ENCODE peak calls at places on chromosomes 1 and 21, in nine cellular contexts. W is AG04450, A is mammary epithelial cell, N is stomach, Q is cardiac muscle cell, V is IMR-90, X is hepatocyte, D is fibroblast of lung, F is endothelial cell of umbilical vein. G is an unnamed sample.

GRCh38 chr1:23903754-23904153 is 9.4 kb downstream of the CNR2 start:
- DNase-seq in W (no peak), A (no peak), N (no peak), Q (no peak), V (no peak), X (no peak), D (no peak), F (no peak), G (no peak)

GRCh38 chr1:167518331-167518700 is at the start of gene CD247:
- DNase-seq in W (no peak), A (no peak), N (no peak), Q (no peak), V (no peak), X (no peak), D (no peak), F (no peak), G (no peak)

GRCh38 chr1:231931146-231931545 is 304.6 kb downstream of the DISC1 start:
- DNase-seq in W (no peak), A (peak), N (no peak), Q (no peak), V (no peak), X (no peak), D (no peak), F (no peak), G (no peak)

GRCh38 chr1:218996362-218996761 is 177.3 kb upstream of the LYPLAL1 start:
- DNase-seq in W (no peak), A (no peak), N (no peak), Q (no peak), V (no peak), X (no peak), D (no peak), F (peak), G (no peak)

GRCh38 chr1:33099290-33100118 is 18.6 kb downstream of the AZIN2 start:
- DNase-seq in W (peak), A (peak), N (peak), Q (peak), V (peak), X (peak), D (peak), F (no peak), G (peak)

GRCh38 chr1:145985502-145986439 is 10.6 kb downstream of the TXNIP start:
- DNase-seq in W (no peak), A (peak), N (peak), Q (peak), V (peak), X (no peak), D (peak), F (peak), G (no peak)

GRCh38 chr1:189939967-189940366 is 537.7 kb downstream of the BRINP3 start:
- DNase-seq in W (no peak), A (peak), N (no peak), Q (peak), V (peak), X (no peak), D (peak), F (no peak), G (no peak)

GRCh38 chr1:38274974-38275373 is 228.4 kb upstream of the POU3F1 start:
- DNase-seq in W (no peak), A (no peak), N (no peak), Q (peak), V (no peak), X (peak), D (peak), F (peak), G (no peak)

GRCh38 chr1:228974296-228974695 is 239.0 kb downstream of the RHOU start:
- DNase-seq in W (no peak), A (no peak), N (no peak), Q (no peak), V (no peak), X (no peak), D (no peak), F (no peak), G (no peak)

GRCh38 chr1:3014041-3014440 is 7.2 kb upstream of the ACTRT2 start:
- DNase-seq in W (no peak), A (no peak), N (no peak), Q (no peak), V (no peak), X (no peak), D (no peak), F (no peak), G (no peak)

GRCh38 chr1:97384294-97384952 is 536.4 kb downstream of the DPYD start:
- DNase-seq in W (peak), A (peak), N (no peak), Q (peak), V (peak), X (no peak), D (peak), F (peak), G (peak)

GRCh38 chr1:224747578-224747977 is 131.5 kb downstream of the CNIH3 start:
- DNase-seq in W (no peak), A (peak), N (no peak), Q (peak), V (peak), X (peak), D (peak), F (no peak), G (peak)

GRCh38 chr1:25701030-25701785 is 84.6 kb downstream of the MAN1C1 start:
- DNase-seq in W (no peak), A (no peak), N (no peak), Q (no peak), V (no peak), X (no peak), D (no peak), F (no peak), G (no peak)
- H3K27ac ChIP-seq in W (no peak), A (no peak), N (peak), Q (peak), V (peak), X (no peak), D (no peak), F (no peak), G (no peak)

GRCh38 chr1:220217383-220217988 is 54.8 kb downstream of the RAB3GAP2 start:
- DNase-seq in W (no peak), A (no peak), N (no peak), Q (peak), V (no peak), X (peak), D (no peak), F (peak), G (no peak)
- TF ChIP-seq CTCF in W (peak), A (peak), N (no peak), Q (peak), V (peak), X (peak), D (no peak), F (peak), G (peak)

DNA sequence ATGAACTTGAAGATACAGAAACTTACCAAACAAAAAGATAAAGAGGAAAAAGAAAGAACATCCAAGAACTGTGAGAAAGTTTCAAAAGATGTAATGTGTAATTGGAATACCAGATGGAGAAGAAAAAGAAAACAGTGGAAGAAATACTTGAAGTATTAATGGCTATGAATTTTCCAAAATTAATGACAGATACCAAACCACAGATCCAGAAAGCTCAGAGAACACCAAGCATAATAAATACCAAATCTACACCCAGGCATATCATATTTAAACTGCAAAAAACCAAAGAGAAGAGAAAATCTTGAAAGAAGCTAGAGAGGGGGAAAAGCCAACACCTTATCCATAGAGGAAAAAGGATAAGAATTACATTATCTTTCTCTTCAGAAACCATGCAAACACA is 136.4 kb downstream of the CLIC6 start:
- DNase-seq in W (no peak), A (no peak), N (no peak), Q (no peak), V (no peak), X (no peak), D (no peak), F (no peak), G (no peak)
- H3K27ac ChIP-seq in W (no peak), A (peak), N (no peak), Q (no peak), V (no peak), X (no peak), D (no peak), F (no peak), G (peak)

DNA sequence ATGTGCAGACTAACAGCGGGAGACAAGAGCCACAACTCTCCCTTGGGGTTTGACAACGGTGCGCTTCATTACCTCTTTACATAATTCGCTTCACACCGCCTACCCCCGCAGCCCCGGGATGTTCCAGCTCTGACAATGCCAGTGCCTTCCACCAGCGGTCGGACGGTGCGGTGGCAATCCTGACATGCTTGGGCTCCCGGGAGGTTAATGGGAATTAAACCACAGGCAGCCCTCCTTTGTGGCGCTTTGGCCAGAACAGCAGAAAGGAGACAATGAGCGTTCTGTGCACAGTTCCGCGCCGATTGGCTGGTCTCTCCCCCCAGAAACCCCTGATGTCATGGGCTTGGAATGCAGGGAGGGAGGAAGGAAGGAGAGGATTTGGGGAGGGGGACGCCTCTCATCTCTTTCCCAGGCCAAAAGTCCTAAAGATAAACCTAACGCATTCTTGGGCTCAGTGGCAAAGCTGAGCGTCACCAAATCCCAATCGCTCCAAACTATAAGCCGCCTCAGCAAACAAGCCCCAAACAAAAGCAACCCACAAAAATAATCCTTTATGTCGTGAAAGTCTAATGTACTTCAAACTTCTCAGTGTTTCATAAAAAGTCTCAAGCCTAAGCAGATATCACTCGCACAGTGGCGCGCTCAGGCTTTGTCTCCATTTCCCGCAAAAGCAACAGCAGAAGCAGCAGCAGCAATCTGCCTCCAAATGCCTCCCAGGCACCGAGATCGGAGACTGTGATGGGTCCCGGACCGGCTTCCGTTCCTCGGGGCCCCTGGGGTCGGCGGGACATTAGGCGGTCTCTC is 1.1 kb downstream of the CNN3 start:
- DNase-seq in W (peak), A (peak), N (peak), Q (peak), V (peak), X (peak), D (peak), F (peak), G (peak)
- TF ChIP-seq CTCF in W (no peak), A (no peak), N (no peak), Q (no peak), V (no peak), X (no peak), D (no peak), F (no peak), G (peak)

DNA sequence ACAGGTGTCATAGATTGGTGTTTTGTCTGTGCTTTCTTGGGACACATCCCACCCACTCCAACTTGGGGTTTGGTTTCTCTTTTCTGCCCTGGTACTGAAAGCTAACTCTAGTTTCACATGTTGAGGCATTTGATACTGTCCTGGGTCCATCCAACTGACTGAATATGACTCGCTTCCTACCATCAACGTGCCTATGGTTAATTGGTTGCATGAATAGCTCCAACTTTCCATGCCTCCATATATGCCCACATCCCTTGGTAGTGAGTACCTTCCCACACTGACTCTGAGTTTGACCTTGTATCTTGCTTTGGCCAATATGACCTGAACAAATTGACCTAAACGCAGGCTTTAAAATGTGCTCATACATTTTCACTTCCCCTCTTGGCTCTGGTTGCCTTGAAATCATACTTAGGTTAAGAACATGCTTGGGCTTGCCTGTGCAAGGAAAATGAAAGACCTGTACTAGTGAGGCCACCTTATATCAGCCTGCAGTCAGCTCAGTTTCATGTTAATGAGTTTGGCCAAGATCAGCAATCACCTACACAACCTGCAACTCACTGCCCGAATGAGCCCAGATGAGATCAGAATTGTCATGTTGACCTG is 81.0 kb upstream of the KCNK2 start:
- DNase-seq in W (no peak), A (peak), N (no peak), Q (no peak), V (no peak), X (no peak), D (no peak), F (no peak), G (no peak)
- H3K27ac ChIP-seq in W (no peak), A (peak), N (no peak), Q (no peak), V (no peak), X (no peak), D (no peak), F (no peak), G (no peak)

GRCh38 chr1:86082183-86082582 is 74.4 kb downstream of the COL24A1 start:
- DNase-seq in W (no peak), A (no peak), N (no peak), Q (no peak), V (no peak), X (no peak), D (no peak), F (no peak), G (no peak)
- TF ChIP-seq CTCF in W (peak), A (peak), N (no peak), Q (peak), V (peak), X (no peak), D (no peak), F (no peak), G (no peak)

DNA sequence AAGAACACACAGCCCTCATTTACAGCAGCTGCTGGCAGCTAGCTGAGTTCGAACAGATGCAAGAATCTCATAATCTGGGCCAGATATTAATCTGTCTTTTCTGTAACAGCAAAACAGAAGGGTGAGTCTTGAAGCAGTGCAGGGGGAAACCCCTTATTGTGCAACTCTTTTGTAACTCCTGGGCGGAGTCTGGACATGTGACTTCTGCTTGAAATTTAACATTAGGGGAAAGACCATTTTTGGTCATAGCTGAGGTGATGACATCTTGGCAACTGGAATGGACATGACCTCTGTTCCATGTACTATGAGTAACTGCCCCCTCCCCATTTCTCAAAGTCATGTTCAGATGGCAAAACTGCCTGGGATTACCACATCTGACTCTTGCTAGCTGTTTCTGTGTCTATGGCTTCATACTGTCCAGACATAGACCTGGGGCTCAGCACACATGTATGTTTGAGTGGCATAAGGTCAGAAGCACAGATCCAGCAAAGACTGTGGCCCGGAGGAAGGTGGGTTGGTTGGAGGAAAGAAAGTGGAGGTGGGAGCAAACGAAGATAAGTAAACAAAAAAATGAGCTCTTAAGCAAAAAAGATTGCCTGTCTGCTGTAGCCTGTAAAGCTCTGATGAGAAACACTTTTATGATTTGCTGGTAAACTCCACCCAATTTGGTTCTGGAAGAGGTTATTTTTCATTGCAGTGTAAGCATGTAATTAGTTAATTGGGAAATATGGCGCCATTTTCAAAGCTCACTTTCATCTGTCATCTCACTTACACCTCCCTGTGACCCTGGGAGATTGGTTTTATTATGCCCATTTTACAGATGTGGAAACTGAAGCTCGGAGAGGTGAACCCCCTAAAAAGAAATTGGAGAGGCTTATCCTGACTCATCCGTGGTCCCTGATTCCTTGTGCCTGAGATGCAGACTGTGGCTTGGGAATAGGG is 26.1 kb downstream of the ETS2 start:
- DNase-seq in W (peak), A (peak), N (peak), Q (peak), V (peak), X (peak), D (peak), F (peak), G (peak)
- H3K27ac ChIP-seq in W (peak), A (peak), N (peak), Q (no peak), V (peak), X (peak), D (peak), F (no peak), G (peak)

GRCh38 chr21:15062566-15062965 is 2.2 kb downstream of the NRIP1 start:
- DNase-seq in W (no peak), A (no peak), N (no peak), Q (peak), V (no peak), X (no peak), D (peak), F (peak), G (no peak)
- TF ChIP-seq CTCF in W (no peak), A (peak), N (no peak), Q (peak), V (no peak), X (peak), D (no peak), F (no peak), G (no peak)

G was measured in brain microvascular endothelial cell.